ENCODE peak calls at places on chromosomes 7 and 10, in seven cellular contexts. Y, B, P, C, V, J and U are unnamed samples.

GRCh38 chr7:140631006-140631405 is 9.6 kb downstream of the DENND2A start:
- DNase-seq in P (no peak), B (no peak), C (no peak), J (no peak), Y (no peak), V (no peak), U (no peak)

GRCh38 chr7:72481934-72482333 is 69.8 kb upstream of the CALN1 start:
- DNase-seq in J (no peak), B (no peak), C (no peak), V (no peak), Y (no peak), P (no peak), U (no peak)

GRCh38 chr7:2018786-2019692 is 213.7 kb downstream of the MAD1L1 start:
- DNase-seq in B (no peak), C (peak; percentile 93), P (peak; percentile 75), Y (peak; percentile 91), J (peak; percentile 50), V (no peak), U (peak; percentile 77)

GRCh38 chr7:50197547-50197946 is 104.5 kb upstream of the ZPBP start:
- DNase-seq in Y (no peak), P (no peak), B (no peak), C (no peak), J (peak; percentile 71), V (peak; percentile 75), U (peak; percentile 82)

GRCh38 chr10:122561212-122561611 is 658 bp downstream of the DMBT1 start:
- DNase-seq in V (no peak), Y (peak; percentile 25), P (no peak), B (no peak), C (no peak), J (no peak), U (no peak)

GRCh38 chr10:101507828-101508227 is 80.2 kb downstream of the POLL start:
- DNase-seq in B (no peak), C (no peak), V (no peak), Y (no peak), J (no peak), P (no peak), U (no peak)

GRCh38 chr7:148940702-148941597 is 56.9 kb upstream of the EZH2 start:
- DNase-seq in V (peak; percentile 60), C (peak; percentile 86), B (peak; percentile 52), Y (peak; percentile 83), J (peak; percentile 65), P (peak; percentile 85), U (peak; percentile 79)

GRCh38 chr10:124545346-124545745 is 83.7 kb downstream of the LHPP start:
- DNase-seq in Y (no peak), V (no peak), B (no peak), P (no peak), J (no peak), C (no peak), U (no peak)

GRCh38 chr7:149067869-149068268 is 22.6 kb downstream of the ZNF786 start:
- DNase-seq in B (no peak), V (no peak), C (no peak), J (no peak), Y (no peak), P (no peak), U (no peak)

GRCh38 chr7:29126804-29127203 is 19.5 kb downstream of the CPVL start:
- DNase-seq in B (no peak), V (no peak), J (no peak), C (no peak), P (no peak), Y (no peak), U (no peak)

GRCh38 chr10:79391231-79392019 is 44.2 kb downstream of the PPIF start:
- DNase-seq in P (peak; percentile 72), V (no peak), Y (peak; percentile 54), J (no peak), B (peak; percentile 18), C (peak; percentile 41), U (no peak)

GRCh38 chr7:42625391-42625790 is 286.5 kb downstream of the C7orf25 start:
- DNase-seq in P (no peak), B (no peak), C (no peak), Y (no peak), J (no peak), V (no peak), U (no peak)

GRCh38 chr7:104900525-104900924 is 113.5 kb upstream of the KMT2E start:
- DNase-seq in V (no peak), C (no peak), P (no peak), B (no peak), Y (no peak), J (no peak), U (peak; percentile 27)

GRCh38 chr7:80636709-80637108 is 1.7 kb upstream of the CD36 start:
- DNase-seq in B (no peak), C (no peak), Y (no peak), J (no peak), V (no peak), P (no peak), U (no peak)

GRCh38 chr10:102431452-102432124 is 786 bp downstream of the CUEDC2 start:
- DNase-seq in B (no peak), J (peak; percentile 33), V (no peak), P (no peak), C (peak; percentile 52), Y (peak; percentile 50), U (peak; percentile 40)

GRCh38 chr10:62893036-62893435 is 76.9 kb upstream of the EGR2 start:
- DNase-seq in B (no peak), Y (no peak), J (no peak), P (no peak), C (no peak), V (no peak), U (peak; percentile 59)

GRCh38 chr10:119479048-119479394 is 63.5 kb downstream of the RGS10 start:
- DNase-seq in V (no peak), Y (peak; percentile 45), B (no peak), P (no peak), J (no peak), C (peak; percentile 17), U (no peak)

GRCh38 chr10:6537704-6538103 is 42.4 kb downstream of the PRKCQ start:
- DNase-seq in V (no peak), J (no peak), Y (no peak), C (no peak), B (no peak), P (no peak), U (no peak)

GRCh38 chr10:69515699-69516547 is 57.3 kb downstream of the NEUROG3 start:
- DNase-seq in V (peak; percentile 81), Y (peak; percentile 72), J (peak; percentile 86), C (peak; percentile 90), P (no peak), B (peak; percentile 53), U (peak; percentile 73)

GRCh38 chr7:3730271-3730670 is 429.2 kb downstream of the SDK1 start:
- DNase-seq in B (no peak), P (no peak), V (no peak), J (no peak), Y (no peak), C (no peak), U (no peak)